ENCODE peak calls at places on chromosome 18, in seven cellular contexts. Z, L, R, N, E, G and Y are unnamed samples.

GRCh38 chr18:27109403-27109802 is 75.7 kb downstream of the CHST9 start:
- DNase-seq in Z (no peak), L (no peak), R (no peak), N (no peak), E (no peak), G (no peak), Y (no peak)

GRCh38 chr18:76351961-76352581 is 143.0 kb downstream of the ZNF516 start:
- DNase-seq in Z (peak), L (no peak), R (peak), N (peak), E (no peak), G (peak), Y (peak)

GRCh38 chr18:31510319-31510718 is 12.3 kb downstream of the DSG2 start:
- DNase-seq in Z (no peak), L (no peak), R (peak), N (no peak), E (no peak), G (no peak), Y (no peak)

GRCh38 chr18:3511980-3512379 is 62.0 kb downstream of the TGIF1 start:
- DNase-seq in Z (no peak), L (no peak), R (peak), N (no peak), E (no peak), G (peak), Y (no peak)

GRCh38 chr18:9914334-9914583 is 443 bp downstream of the VAPA start:
- DNase-seq in Z (no peak), L (peak), R (no peak), N (peak), E (no peak), G (no peak), Y (no peak)

GRCh38 chr18:26133652-26134051 is at the start of gene PSMA8:
- DNase-seq in Z (no peak), L (no peak), R (no peak), N (peak), E (no peak), G (no peak), Y (no peak)

GRCh38 chr18:45639424-45639823 is 24.1 kb downstream of the SLC14A2 start:
- DNase-seq in Z (no peak), L (no peak), R (no peak), N (peak), E (no peak), G (no peak), Y (no peak)

GRCh38 chr18:74115046-74115445 is 32.6 kb downstream of the FBXO15 start:
- DNase-seq in Z (no peak), L (no peak), R (peak), N (no peak), E (no peak), G (peak), Y (no peak)

GRCh38 chr18:35507192-35507591 is 9.4 kb upstream of the INO80C start:
- DNase-seq in Z (no peak), L (no peak), R (no peak), N (no peak), E (no peak), G (no peak), Y (no peak)

GRCh38 chr18:36706313-36706881 is 122.4 kb downstream of the TPGS2 start:
- DNase-seq in Z (no peak), L (no peak), R (peak), N (no peak), E (no peak), G (no peak), Y (no peak)

GRCh38 chr18:42255908-42256765 is 301.1 kb downstream of the PIK3C3 start:
- DNase-seq in Z (no peak), L (no peak), R (no peak), N (no peak), E (no peak), G (no peak), Y (no peak)

GRCh38 chr18:79857082-79857661 is 59.4 kb downstream of the KCNG2 start:
- DNase-seq in Z (peak), L (peak), R (peak), N (peak), E (no peak), G (peak), Y (no peak)

GRCh38 chr18:51437280-51438271 is 240.1 kb upstream of the MEX3C start:
- DNase-seq in Z (peak), L (no peak), R (peak), N (peak), E (no peak), G (no peak), Y (peak)

GRCh38 chr18:51234117-51235010 is 36.9 kb upstream of the MEX3C start:
- DNase-seq in Z (no peak), L (no peak), R (peak), N (no peak), E (no peak), G (no peak), Y (no peak)

GRCh38 chr18:48639772-48640432 is 101.1 kb downstream of the CTIF start:
- DNase-seq in Z (no peak), L (no peak), R (no peak), N (no peak), E (no peak), G (no peak), Y (no peak)

GRCh38 chr18:44033144-44033543 is 647.5 kb upstream of the SETBP1 start:
- DNase-seq in Z (no peak), L (no peak), R (peak), N (no peak), E (no peak), G (no peak), Y (peak)

GRCh38 chr18:54946149-54946581 is 13.1 kb downstream of the CCDC68 start:
- DNase-seq in Z (no peak), L (no peak), R (peak), N (no peak), E (no peak), G (no peak), Y (peak)

GRCh38 chr18:36374262-36374661 is 76.7 kb downstream of the FHOD3 start:
- DNase-seq in Z (no peak), L (no peak), R (no peak), N (no peak), E (no peak), G (no peak), Y (no peak)

GRCh38 chr18:34158881-34159690 is 65.6 kb downstream of the NOL4 start:
- DNase-seq in Z (peak), L (peak), R (no peak), N (peak), E (no peak), G (no peak), Y (no peak)

GRCh38 chr18:63322908-63323634 is 3.5 kb upstream of the BCL2 start:
- DNase-seq in Z (peak), L (peak), R (peak), N (peak), E (peak), G (no peak), Y (peak)

GRCh38 chr18:62341423-62341920 is 16.4 kb downstream of the TNFRSF11A start:
- DNase-seq in Z (no peak), L (no peak), R (no peak), N (no peak), E (no peak), G (no peak), Y (no peak)

GRCh38 chr18:30689216-30689615 is 353.3 kb downstream of the DSC3 start:
- DNase-seq in Z (no peak), L (no peak), R (no peak), N (no peak), E (no peak), G (no peak), Y (no peak)

GRCh38 chr18:25873833-25874232 is 216.6 kb downstream of the SS18 start:
- DNase-seq in Z (no peak), L (no peak), R (peak), N (no peak), E (no peak), G (no peak), Y (no peak)

GRCh38 chr18:32669549-32670165 is 103.2 kb downstream of the KLHL14 start:
- DNase-seq in Z (no peak), L (no peak), R (no peak), N (no peak), E (peak), G (no peak), Y (no peak)

GRCh38 chr18:72871091-72871490 is 3.3 kb upstream of the NETO1 start:
- DNase-seq in Z (peak), L (no peak), R (peak), N (no peak), E (no peak), G (peak), Y (no peak)

GRCh38 chr18:49161627-49162026 is 210.9 kb upstream of the SMAD7 start:
- DNase-seq in Z (no peak), L (no peak), R (peak), N (no peak), E (no peak), G (peak), Y (no peak)

GRCh38 chr18:42446195-42446594 is 491.2 kb downstream of the PIK3C3 start:
- DNase-seq in Z (no peak), L (no peak), R (no peak), N (no peak), E (no peak), G (peak), Y (no peak)

GRCh38 chr18:2958819-2959298 is 54.1 kb downstream of the LPIN2 start:
- DNase-seq in Z (no peak), L (no peak), R (no peak), N (no peak), E (peak), G (peak), Y (no peak)

GRCh38 chr18:57660961-57661360 is 39.3 kb upstream of the NARS1 start:
- DNase-seq in Z (no peak), L (no peak), R (peak), N (no peak), E (no peak), G (peak), Y (no peak)